ENCODE peak calls at places on chromosomes 4 and X, in ten cellular contexts. One of them, this sample, is unnamed.

GRCh38 chr4:148881860-148882643 is 439.8 kb upstream of the NR3C2 start:
- DNase-seq in mammary epithelial cell: no peak
- DNase-seq in esophagus squamous epithelium: no peak
- DNase-seq in CD8-positive, alpha-beta memory T cell: no peak
- DNase-seq in testis: no peak
- DNase-seq in AG10803: no peak
- DNase-seq in breast epithelium: no peak
- DNase-seq in H7: peak
- DNase-seq in fibroblast of the aortic adventitia: no peak
- DNase-seq in fibroblast of lung: no peak
- DNase-seq in this sample: no peak

GRCh38 chr4:43564601-43565000 is 672.1 kb downstream of the GRXCR1 start:
- DNase-seq in H7: no peak
- DNase-seq in testis: no peak
- DNase-seq in breast epithelium: no peak
- DNase-seq in fibroblast of the aortic adventitia: no peak
- DNase-seq in mammary epithelial cell: no peak
- DNase-seq in CD8-positive, alpha-beta memory T cell: no peak
- DNase-seq in AG10803: no peak
- DNase-seq in esophagus squamous epithelium: no peak
- DNase-seq in fibroblast of lung: no peak
- DNase-seq in this sample: no peak

GRCh38 chr4:145988628-145989027 is 50.0 kb upstream of the ZNF827 start:
- DNase-seq in fibroblast of the aortic adventitia: no peak
- DNase-seq in fibroblast of lung: no peak
- DNase-seq in testis: no peak
- DNase-seq in H7: no peak
- DNase-seq in esophagus squamous epithelium: no peak
- DNase-seq in breast epithelium: no peak
- DNase-seq in mammary epithelial cell: no peak
- DNase-seq in CD8-positive, alpha-beta memory T cell: no peak
- DNase-seq in AG10803: no peak
- DNase-seq in this sample: no peak

GRCh38 chrX:116240446-116240845 is 69.9 kb downstream of the AGTR2 start:
- DNase-seq in esophagus squamous epithelium: no peak
- DNase-seq in AG10803: no peak
- DNase-seq in fibroblast of the aortic adventitia: no peak
- DNase-seq in testis: no peak
- DNase-seq in CD8-positive, alpha-beta memory T cell: no peak
- DNase-seq in breast epithelium: no peak
- DNase-seq in mammary epithelial cell: peak
- DNase-seq in fibroblast of lung: peak
- DNase-seq in H7: no peak
- DNase-seq in this sample: no peak

GRCh38 chr4:4358093-4358840 is 28.6 kb upstream of the NSG1 start:
- DNase-seq in CD8-positive, alpha-beta memory T cell: no peak
- DNase-seq in H7: peak
- DNase-seq in testis: no peak
- DNase-seq in breast epithelium: no peak
- DNase-seq in fibroblast of the aortic adventitia: no peak
- DNase-seq in mammary epithelial cell: no peak
- DNase-seq in fibroblast of lung: no peak
- DNase-seq in esophagus squamous epithelium: no peak
- DNase-seq in AG10803: no peak
- DNase-seq in this sample: no peak

GRCh38 chr4:66048861-66049260 is 378.6 kb upstream of the EPHA5 start:
- DNase-seq in CD8-positive, alpha-beta memory T cell: no peak
- DNase-seq in mammary epithelial cell: no peak
- DNase-seq in testis: no peak
- DNase-seq in fibroblast of lung: peak
- DNase-seq in H7: no peak
- DNase-seq in fibroblast of the aortic adventitia: peak
- DNase-seq in esophagus squamous epithelium: no peak
- DNase-seq in breast epithelium: no peak
- DNase-seq in AG10803: no peak
- DNase-seq in this sample: no peak

GRCh38 chr4:11487876-11488545 is 59.3 kb upstream of the HS3ST1 start:
- DNase-seq in fibroblast of lung: peak
- DNase-seq in AG10803: no peak
- DNase-seq in H7: no peak
- DNase-seq in fibroblast of the aortic adventitia: peak
- DNase-seq in breast epithelium: no peak
- DNase-seq in CD8-positive, alpha-beta memory T cell: no peak
- DNase-seq in esophagus squamous epithelium: no peak
- DNase-seq in testis: no peak
- DNase-seq in mammary epithelial cell: peak
- DNase-seq in this sample: no peak

GRCh38 chr4:73976716-73977115 is 5.1 kb downstream of the PF4 start:
- DNase-seq in AG10803: peak
- DNase-seq in fibroblast of the aortic adventitia: peak
- DNase-seq in H7: no peak
- DNase-seq in CD8-positive, alpha-beta memory T cell: no peak
- DNase-seq in esophagus squamous epithelium: no peak
- DNase-seq in breast epithelium: no peak
- DNase-seq in mammary epithelial cell: no peak
- DNase-seq in fibroblast of lung: peak
- DNase-seq in testis: no peak
- DNase-seq in this sample: no peak

GRCh38 chrX:19121898-19122640 is at the start of gene ADGRG2:
- DNase-seq in AG10803: peak
- DNase-seq in fibroblast of lung: peak
- DNase-seq in H7: peak
- DNase-seq in esophagus squamous epithelium: no peak
- DNase-seq in testis: peak
- DNase-seq in breast epithelium: no peak
- DNase-seq in mammary epithelial cell: peak
- DNase-seq in fibroblast of the aortic adventitia: peak
- DNase-seq in CD8-positive, alpha-beta memory T cell: no peak
- DNase-seq in this sample: no peak

GRCh38 chrX:19122641-19123009 is 357 bp upstream of the ADGRG2 start:
- DNase-seq in CD8-positive, alpha-beta memory T cell: no peak
- DNase-seq in testis: no peak
- DNase-seq in H7: no peak
- DNase-seq in AG10803: no peak
- DNase-seq in esophagus squamous epithelium: no peak
- DNase-seq in fibroblast of the aortic adventitia: no peak
- DNase-seq in fibroblast of lung: no peak
- DNase-seq in breast epithelium: no peak
- DNase-seq in mammary epithelial cell: no peak
- DNase-seq in this sample: no peak

DNA sequence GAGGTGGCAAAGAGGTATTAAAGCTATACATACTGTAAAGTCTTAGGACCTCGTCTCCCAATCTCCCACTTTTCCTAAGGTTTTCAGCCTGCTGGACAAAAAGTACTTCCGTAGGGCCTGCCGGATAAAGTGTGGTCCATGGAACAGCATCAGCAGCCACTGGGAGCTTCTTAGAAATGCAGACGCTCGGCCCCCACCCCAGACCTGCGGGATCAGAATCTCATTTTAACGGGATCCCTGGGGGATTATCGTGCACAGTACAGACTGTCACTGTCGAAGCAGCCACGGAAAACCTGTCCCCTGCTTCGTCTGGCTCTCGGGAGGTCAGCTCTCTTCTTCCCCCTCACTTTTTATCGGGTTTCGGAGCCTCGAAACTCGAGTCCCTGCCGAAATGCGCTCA is 802 bp downstream of the ADGRG2 start:
- DNase-seq in breast epithelium: no peak
- DNase-seq in CD8-positive, alpha-beta memory T cell: no peak
- DNase-seq in testis: no peak
- DNase-seq in fibroblast of lung: no peak
- DNase-seq in AG10803: no peak
- DNase-seq in mammary epithelial cell: no peak
- DNase-seq in H7: no peak
- DNase-seq in esophagus squamous epithelium: no peak
- DNase-seq in fibroblast of the aortic adventitia: no peak
- DNase-seq in this sample: no peak
- H3K4me3 ChIP-seq in breast epithelium: peak
- H3K4me3 ChIP-seq in CD8-positive, alpha-beta memory T cell: no peak
- H3K4me3 ChIP-seq in testis: no peak
- H3K4me3 ChIP-seq in fibroblast of lung: no peak
- H3K4me3 ChIP-seq in AG10803: no peak
- H3K4me3 ChIP-seq in mammary epithelial cell: no peak
- H3K4me3 ChIP-seq in H7: peak
- H3K4me3 ChIP-seq in esophagus squamous epithelium: peak
- H3K4me3 ChIP-seq in fibroblast of the aortic adventitia: no peak
- H3K4me3 ChIP-seq in this sample: peak

DNA sequence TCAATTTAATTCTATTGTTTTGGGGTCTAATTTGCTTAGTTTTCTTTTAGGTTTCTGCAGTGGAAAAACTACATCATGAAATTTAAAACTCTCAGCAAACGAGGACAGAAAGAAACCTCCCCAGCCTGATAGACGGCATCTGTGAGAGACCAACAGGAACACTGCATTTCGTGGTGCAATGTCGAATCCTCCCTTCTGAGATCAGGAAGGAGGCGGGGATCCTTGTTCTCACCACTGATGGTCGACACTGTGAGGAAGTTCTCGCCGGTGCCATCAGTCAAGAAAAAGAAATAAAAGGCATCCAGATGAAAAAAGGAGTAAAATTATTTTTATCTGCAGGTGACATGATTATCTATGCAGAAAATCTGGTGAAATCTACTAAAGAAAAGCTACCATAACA is 16.5 kb downstream of the GAK start:
- DNase-seq in mammary epithelial cell: no peak
- DNase-seq in fibroblast of lung: no peak
- DNase-seq in breast epithelium: no peak
- DNase-seq in testis: peak
- DNase-seq in esophagus squamous epithelium: no peak
- DNase-seq in AG10803: no peak
- DNase-seq in H7: no peak
- DNase-seq in fibroblast of the aortic adventitia: peak
- DNase-seq in CD8-positive, alpha-beta memory T cell: no peak
- DNase-seq in this sample: no peak
- H3K4me3 ChIP-seq in mammary epithelial cell: no peak
- H3K4me3 ChIP-seq in fibroblast of lung: no peak
- H3K4me3 ChIP-seq in breast epithelium: no peak
- H3K4me3 ChIP-seq in testis: no peak
- H3K4me3 ChIP-seq in esophagus squamous epithelium: no peak
- H3K4me3 ChIP-seq in AG10803: no peak
- H3K4me3 ChIP-seq in H7: no peak
- H3K4me3 ChIP-seq in fibroblast of the aortic adventitia: no peak
- H3K4me3 ChIP-seq in CD8-positive, alpha-beta memory T cell: peak
- H3K4me3 ChIP-seq in this sample: no peak

GRCh38 chr4:136392576-136392975 is 1139.7 kb downstream of the PCDH18 start:
- DNase-seq in AG10803: no peak
- DNase-seq in testis: no peak
- DNase-seq in fibroblast of lung: peak
- DNase-seq in mammary epithelial cell: no peak
- DNase-seq in breast epithelium: no peak
- DNase-seq in fibroblast of the aortic adventitia: peak
- DNase-seq in esophagus squamous epithelium: no peak
- DNase-seq in H7: no peak
- DNase-seq in CD8-positive, alpha-beta memory T cell: no peak
- DNase-seq in this sample: no peak

GRCh38 chr4:136400829-136401228 is 1131.5 kb downstream of the PCDH18 start:
- DNase-seq in testis: no peak
- DNase-seq in breast epithelium: no peak
- DNase-seq in esophagus squamous epithelium: no peak
- DNase-seq in fibroblast of the aortic adventitia: no peak
- DNase-seq in fibroblast of lung: no peak
- DNase-seq in CD8-positive, alpha-beta memory T cell: no peak
- DNase-seq in H7: peak
- DNase-seq in AG10803: no peak
- DNase-seq in mammary epithelial cell: no peak
- DNase-seq in this sample: no peak

GRCh38 chr4:136395212-136395722 is 1137.0 kb downstream of the PCDH18 start:
- DNase-seq in mammary epithelial cell: no peak
- DNase-seq in breast epithelium: no peak
- DNase-seq in fibroblast of the aortic adventitia: no peak
- DNase-seq in H7: no peak
- DNase-seq in testis: peak
- DNase-seq in AG10803: no peak
- DNase-seq in esophagus squamous epithelium: no peak
- DNase-seq in CD8-positive, alpha-beta memory T cell: no peak
- DNase-seq in fibroblast of lung: no peak
- DNase-seq in this sample: no peak
- H3K4me3 ChIP-seq in mammary epithelial cell: no peak
- H3K4me3 ChIP-seq in breast epithelium: no peak
- H3K4me3 ChIP-seq in fibroblast of the aortic adventitia: no peak
- H3K4me3 ChIP-seq in H7: no peak
- H3K4me3 ChIP-seq in testis: peak
- H3K4me3 ChIP-seq in AG10803: no peak
- H3K4me3 ChIP-seq in esophagus squamous epithelium: no peak
- H3K4me3 ChIP-seq in CD8-positive, alpha-beta memory T cell: no peak
- H3K4me3 ChIP-seq in fibroblast of lung: no peak
- H3K4me3 ChIP-seq in this sample: no peak

GRCh38 chr4:123838426-123838825 is 441.8 kb downstream of the SPRY1 start:
- DNase-seq in testis: no peak
- DNase-seq in mammary epithelial cell: no peak
- DNase-seq in fibroblast of lung: no peak
- DNase-seq in CD8-positive, alpha-beta memory T cell: no peak
- DNase-seq in fibroblast of the aortic adventitia: no peak
- DNase-seq in breast epithelium: no peak
- DNase-seq in H7: no peak
- DNase-seq in AG10803: no peak
- DNase-seq in esophagus squamous epithelium: no peak
- DNase-seq in this sample: no peak

GRCh38 chr4:123836919-123837605 is 440.5 kb downstream of the SPRY1 start:
- DNase-seq in CD8-positive, alpha-beta memory T cell: no peak
- DNase-seq in breast epithelium: no peak
- DNase-seq in H7: no peak
- DNase-seq in mammary epithelial cell: no peak
- DNase-seq in fibroblast of the aortic adventitia: no peak
- DNase-seq in esophagus squamous epithelium: no peak
- DNase-seq in AG10803: no peak
- DNase-seq in fibroblast of lung: peak
- DNase-seq in testis: no peak
- DNase-seq in this sample: no peak

GRCh38 chr4:123833156-123833555 is 436.6 kb downstream of the SPRY1 start:
- DNase-seq in CD8-positive, alpha-beta memory T cell: no peak
- DNase-seq in mammary epithelial cell: no peak
- DNase-seq in H7: no peak
- DNase-seq in fibroblast of lung: peak
- DNase-seq in AG10803: no peak
- DNase-seq in fibroblast of the aortic adventitia: no peak
- DNase-seq in breast epithelium: no peak
- DNase-seq in testis: no peak
- DNase-seq in esophagus squamous epithelium: no peak
- DNase-seq in this sample: no peak

GRCh38 chr4:123832173-123833026 is 435.8 kb downstream of the SPRY1 start:
- DNase-seq in breast epithelium: no peak
- DNase-seq in AG10803: peak
- DNase-seq in CD8-positive, alpha-beta memory T cell: no peak
- DNase-seq in fibroblast of the aortic adventitia: peak
- DNase-seq in H7: no peak
- DNase-seq in fibroblast of lung: peak
- DNase-seq in testis: no peak
- DNase-seq in mammary epithelial cell: peak
- DNase-seq in esophagus squamous epithelium: no peak
- DNase-seq in this sample: peak

DNA sequence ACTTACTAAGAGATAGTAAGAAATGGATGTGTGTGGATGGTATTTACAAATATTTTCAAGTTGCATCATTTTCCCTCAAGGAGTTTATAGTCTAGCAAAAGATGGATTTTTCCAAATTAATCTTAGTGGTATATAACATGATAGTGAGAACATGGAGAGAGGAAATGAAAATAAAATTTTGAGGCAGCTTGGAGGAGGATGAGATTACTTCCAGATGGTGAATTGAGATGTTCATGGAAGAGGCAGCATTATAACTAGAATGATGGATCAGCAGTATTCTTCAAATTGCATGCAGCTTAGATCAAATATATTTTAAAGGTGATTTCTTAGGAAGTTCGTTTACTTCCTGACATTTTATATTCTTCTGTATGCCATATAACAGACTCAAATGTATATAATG is 439.3 kb downstream of the SPRY1 start:
- DNase-seq in breast epithelium: no peak
- DNase-seq in testis: no peak
- DNase-seq in fibroblast of the aortic adventitia: no peak
- DNase-seq in fibroblast of lung: no peak
- DNase-seq in H7: no peak
- DNase-seq in CD8-positive, alpha-beta memory T cell: no peak
- DNase-seq in AG10803: no peak
- DNase-seq in mammary epithelial cell: no peak
- DNase-seq in esophagus squamous epithelium: no peak
- DNase-seq in this sample: no peak
- H3K4me3 ChIP-seq in breast epithelium: no peak
- H3K4me3 ChIP-seq in testis: no peak
- H3K4me3 ChIP-seq in fibroblast of the aortic adventitia: no peak
- H3K4me3 ChIP-seq in fibroblast of lung: no peak
- H3K4me3 ChIP-seq in H7: no peak
- H3K4me3 ChIP-seq in CD8-positive, alpha-beta memory T cell: no peak
- H3K4me3 ChIP-seq in AG10803: no peak
- H3K4me3 ChIP-seq in mammary epithelial cell: no peak
- H3K4me3 ChIP-seq in esophagus squamous epithelium: no peak
- H3K4me3 ChIP-seq in this sample: no peak

This sample was measured in ascending aorta.